ENCODE peak calls at places on chromosomes 11 and 22, in nine cellular contexts. O is T-helper 17 cell, X is adrenal gland, L is omental fat pad, S is NCI-H1436, I is frontal cortex, P is Calu3, A is astrocyte of the hippocampus, C is retina. T is an unnamed sample.

GRCh38 chr11:105155679-105156078 is 16.1 kb upstream of the CARD18 start:
- DNase-seq in S (no peak), X (no peak), P (no peak), L (no peak), A (no peak), C (no peak), O (no peak), I (no peak), T (no peak)

GRCh38 chr11:75813622-75814039 is 1.4 kb upstream of the UVRAG start:
- DNase-seq in L (no peak), O (no peak), I (no peak), S (no peak), A (no peak), C (no peak), X (no peak), P (no peak), T (no peak)

GRCh38 chr11:10302744-10303557 is 1.9 kb upstream of the ADM start:
- DNase-seq in P (peak), A (peak), L (peak), I (peak), X (peak), O (peak), S (peak), C (peak), T (peak)

GRCh38 chr11:7004482-7004881 is 15.7 kb downstream of the ZNF214 start:
- DNase-seq in X (no peak), A (no peak), C (no peak), O (no peak), I (no peak), L (no peak), S (no peak), P (no peak), T (no peak)

GRCh38 chr11:3835100-3835485 is 5.7 kb downstream of the RHOG start:
- DNase-seq in O (no peak), P (no peak), S (no peak), I (no peak), A (no peak), X (no peak), C (no peak), L (no peak), T (no peak)

GRCh38 chr11:8386134-8386864 is 122.6 kb upstream of the LMO1 start:
- DNase-seq in S (no peak), O (no peak), A (no peak), X (no peak), L (no peak), P (no peak), I (no peak), C (no peak), T (no peak)

GRCh38 chr22:32818446-32819115 is 17.1 kb downstream of the TIMP3 start:
- DNase-seq in X (no peak), A (no peak), L (no peak), I (no peak), O (no peak), P (no peak), S (no peak), C (no peak), T (no peak)

GRCh38 chr22:40463017-40463631 is 92.7 kb downstream of the SGSM3 start:
- DNase-seq in C (no peak), L (no peak), O (peak), I (no peak), A (no peak), S (no peak), X (no peak), P (no peak), T (no peak)

GRCh38 chr11:65430406-65431217 is 8.0 kb downstream of the NEAT1 start:
- DNase-seq in P (no peak), S (no peak), O (no peak), A (peak), C (no peak), L (no peak), I (no peak), X (no peak), T (no peak)

GRCh38 chr22:49976439-49977175 is 16.0 kb downstream of the PIM3 start:
- DNase-seq in C (no peak), S (no peak), O (no peak), L (peak), A (peak), P (no peak), I (no peak), X (no peak), T (no peak)

GRCh38 chr22:34108168-34108567 is 187.9 kb upstream of the LARGE1 start:
- DNase-seq in P (no peak), L (no peak), C (no peak), S (no peak), A (no peak), O (no peak), X (no peak), I (no peak), T (no peak)

GRCh38 chr22:46661221-46661851 is 41.1 kb downstream of the GRAMD4 start:
- DNase-seq in C (no peak), X (peak), I (peak), P (peak), S (peak), L (no peak), A (peak), O (peak), T (no peak)

GRCh38 chr11:105466582-105467228 is 143.2 kb upstream of the GRIA4 start:
- DNase-seq in C (no peak), I (no peak), L (no peak), A (peak), O (no peak), X (no peak), P (peak), S (no peak), T (no peak)

T was measured in substantia nigra.